ENCODE peak calls at places on chromosomes 3 and 15, in four cellular contexts. G, Q, T and L are unnamed samples.

GRCh38 chr15:96119734-96120133 is 210.8 kb upstream of the NR2F2 start:
- DNase-seq in T (no peak), Q (no peak), G (no peak), L (no peak)

GRCh38 chr3:60636846-60637245 is 614.4 kb downstream of the FHIT start:
- DNase-seq in G (no peak), T (no peak), Q (no peak), L (no peak)

GRCh38 chr15:40902605-40903561 is 8.6 kb downstream of the VPS18 start:
- DNase-seq in T (no peak), Q (no peak), G (no peak), L (peak)

GRCh38 chr3:147428396-147429153 is 19.4 kb downstream of the ZIC1 start:
- DNase-seq in T (no peak), G (no peak), Q (no peak), L (no peak)

GRCh38 chr3:14113964-14114667 is 10.6 kb downstream of the CHCHD4 start:
- DNase-seq in Q (no peak), T (no peak), G (peak), L (no peak)

GRCh38 chr15:48021336-48022086 is 99.3 kb upstream of the SLC24A5 start:
- DNase-seq in T (no peak), G (no peak), Q (no peak), L (no peak)

GRCh38 chr3:16467368-16467767 is 46.1 kb downstream of the RFTN1 start:
- DNase-seq in T (no peak), G (no peak), Q (no peak), L (no peak)

GRCh38 chr3:38247366-38248035 is 18.1 kb upstream of the SLC22A13 start:
- DNase-seq in Q (peak), T (peak), G (peak), L (no peak)

GRCh38 chr3:123110238-123110952 is 43.6 kb downstream of the PDIA5 start:
- DNase-seq in T (no peak), Q (no peak), G (no peak), L (no peak)

GRCh38 chr3:100954990-100955389 is 38.2 kb downstream of the ABI3BP start:
- DNase-seq in G (no peak), T (no peak), Q (no peak), L (no peak)
- TF ChIP-seq MAX in G (no peak), T (no peak), Q (no peak), L (no peak)

GRCh38 chr15:65223996-65224395 is 12.7 kb upstream of the CILP start:
- DNase-seq in G (no peak), Q (no peak), T (no peak), L (peak)
- TF ChIP-seq MAX in G (no peak), Q (no peak), T (no peak), L (no peak)

DNA sequence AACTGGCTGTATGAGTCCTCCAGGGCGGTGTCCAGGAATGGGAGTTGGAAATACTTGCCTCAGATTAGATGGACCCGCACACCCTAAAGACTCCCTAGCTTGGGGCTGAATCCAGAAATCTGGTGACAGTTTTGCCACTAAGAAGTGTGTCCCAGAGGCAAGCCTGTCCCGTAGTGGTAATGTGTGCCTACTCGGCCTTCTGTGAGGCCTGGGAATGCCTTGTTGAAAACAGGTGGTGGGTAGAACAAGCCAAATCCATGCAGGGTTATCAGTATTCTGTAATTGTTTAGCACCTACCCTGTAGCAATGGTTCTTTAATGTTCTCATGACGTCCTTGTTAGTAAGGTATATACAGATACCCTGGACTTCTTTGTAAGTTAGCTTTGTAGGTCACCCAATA is 1.6 kb downstream of the C3orf52 start:
- DNase-seq in G (no peak), Q (no peak), T (no peak), L (no peak)
- TF ChIP-seq MAX in G (no peak), Q (no peak), T (no peak), L (no peak)

GRCh38 chr3:129684270-129684669 is 77.8 kb upstream of the PLXND1 start:
- DNase-seq in T (no peak), G (no peak), Q (no peak), L (no peak)
- TF ChIP-seq MAX in T (no peak), G (no peak), Q (no peak), L (no peak)

DNA sequence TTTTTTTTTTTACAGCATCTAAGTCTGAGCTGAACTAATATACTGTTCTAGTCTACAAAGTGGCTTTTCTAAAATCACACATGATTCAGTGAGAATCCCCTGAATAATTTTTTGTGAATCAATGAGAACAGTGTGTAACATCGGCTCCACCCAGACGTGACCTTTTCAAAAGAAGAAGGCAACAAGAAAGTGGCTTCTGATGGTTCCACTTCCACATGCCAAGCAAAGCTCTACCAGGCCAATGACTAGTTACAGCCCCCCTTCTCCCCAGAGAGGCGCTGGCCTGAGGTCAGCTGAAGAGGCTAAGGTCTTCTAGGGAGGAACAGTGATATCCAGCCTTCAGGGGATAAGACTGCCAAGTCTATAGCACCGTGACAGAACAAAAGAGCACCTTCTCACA is 178.1 kb downstream of the OSBPL10 start:
- DNase-seq in G (no peak), T (no peak), Q (no peak), L (peak)
- TF ChIP-seq MAX in G (no peak), T (no peak), Q (no peak), L (no peak)